ENCODE peak calls at places on chromosomes 6 and 20, in nine cellular contexts. Q is stimulated activated naive CD4-positive, alpha-beta T cell treated with Interleukin-2 at 50 U/mL for 16 hours; V is nucleus accumbens; B is stimulated activated CD4-positive, alpha-beta T cell treated with anti-CD3 and anti-CD28 coated beads, Interleukin-4, amount 100 ng/mL, for 1 hour; G is ascending aorta; A is COR-L47; U is AG09319; C is left lobe of liver; X is Kasumi-1. D is an unnamed sample.

GRCh38 chr6:17705428-17705777 is 1.3 kb downstream of the NUP153 start:
- DNase-seq in C (peak; percentile 54), G (peak; percentile 79), X (peak; percentile 39), Q (no peak), V (no peak), A (no peak), B (no peak), U (no peak), D (no peak)

GRCh38 chr20:35173576-35174192 is 1.8 kb downstream of the PROCR start:
- DNase-seq in G (no peak), B (no peak), Q (no peak), A (no peak), C (no peak), U (no peak), X (no peak), V (no peak), D (no peak)

GRCh38 chr20:37681384-37681977 is 12.3 kb upstream of the CTNNBL1 start:
- DNase-seq in Q (no peak), C (no peak), V (no peak), U (no peak), B (no peak), X (no peak), G (no peak), A (no peak), D (no peak)

GRCh38 chr6:116840091-116840490 is 11.2 kb upstream of the GPRC6A start:
- DNase-seq in X (no peak), B (no peak), Q (no peak), G (no peak), A (no peak), U (no peak), C (no peak), V (no peak), D (no peak)

GRCh38 chr20:54123587-54124180 is 50.1 kb downstream of the CYP24A1 start:
- DNase-seq in A (no peak), B (no peak), G (no peak), U (peak; percentile 63), V (no peak), X (no peak), Q (no peak), C (no peak), D (no peak)

GRCh38 chr6:40882321-40882720 is 156.7 kb downstream of the UNC5CL start:
- DNase-seq in X (no peak), C (no peak), V (no peak), A (peak; percentile 22), B (no peak), G (no peak), U (no peak), Q (no peak), D (no peak)

GRCh38 chr20:37566590-37567330 is 39.1 kb upstream of the BLCAP start:
- DNase-seq in C (peak; percentile 34), A (no peak), G (no peak), U (no peak), X (no peak), B (no peak), V (no peak), Q (no peak), D (peak; percentile 88)

GRCh38 chr6:55033021-55033546 is 141.2 kb upstream of the HCRTR2 start:
- DNase-seq in C (no peak), V (no peak), U (no peak), B (no peak), Q (no peak), G (no peak), A (no peak), X (no peak), D (no peak)

GRCh38 chr20:15163632-15164031 is 826.2 kb upstream of the FLRT3 start:
- DNase-seq in C (no peak), U (no peak), X (no peak), G (no peak), B (no peak), A (no peak), V (no peak), Q (no peak), D (no peak)

GRCh38 chr6:150799276-150799805 is 66.2 kb upstream of the MTHFD1L start:
- DNase-seq in B (no peak), X (no peak), Q (no peak), C (no peak), U (no peak), A (no peak), G (no peak), V (no peak), D (no peak)

GRCh38 chr6:37103169-37104039 is 66.5 kb upstream of the PIM1 start:
- DNase-seq in C (peak; percentile 96), Q (no peak), B (peak; percentile 4), X (no peak), U (no peak), G (peak; percentile 71), V (peak; percentile 41), A (peak; percentile 83), D (no peak)

GRCh38 chr6:47308223-47308567 is 1.5 kb downstream of the TNFRSF21 start:
- DNase-seq in A (no peak), Q (no peak), C (no peak), U (no peak), B (no peak), V (no peak), X (no peak), G (no peak), D (peak; percentile 62)

GRCh38 chr6:62523630-62524029 is 237.6 kb upstream of the KHDRBS2 start:
- DNase-seq in U (no peak), C (no peak), V (no peak), G (no peak), A (no peak), B (no peak), X (no peak), Q (no peak), D (no peak)

GRCh38 chr6:73927421-73927820 is 231.4 kb downstream of the CD109 start:
- DNase-seq in V (no peak), U (no peak), X (no peak), B (no peak), C (no peak), G (no peak), A (no peak), Q (no peak), D (no peak)

GRCh38 chr6:133951227-133951626 is 1.8 kb upstream of the TBPL1 start:
- DNase-seq in A (no peak), X (no peak), G (no peak), V (no peak), B (no peak), U (no peak), C (no peak), Q (no peak), D (no peak)

GRCh38 chr20:2804921-2805681 is 4.7 kb upstream of the CPXM1 start:
- DNase-seq in U (no peak), X (no peak), V (no peak), G (peak; percentile 47), Q (no peak), A (no peak), C (no peak), B (no peak), D (no peak)

GRCh38 chr20:53942121-53942816 is 128.1 kb downstream of the BCAS1 start:
- DNase-seq in X (no peak), A (no peak), V (no peak), G (no peak), B (no peak), U (no peak), Q (no peak), C (no peak), D (peak; percentile 64)

GRCh38 chr6:110705543-110705942 is 109.7 kb downstream of the CDK19 start:
- DNase-seq in A (no peak), G (no peak), C (no peak), Q (no peak), B (no peak), U (no peak), V (no peak), X (no peak), D (no peak)

GRCh38 chr6:138971601-138972000 is 16.5 kb downstream of the REPS1 start:
- DNase-seq in C (no peak), A (no peak), U (no peak), Q (no peak), G (no peak), B (no peak), X (no peak), V (peak; percentile 26), D (no peak)

GRCh38 chr6:167238169-167238693 is 52.9 kb upstream of the UNC93A start:
- DNase-seq in B (no peak), V (no peak), A (no peak), G (no peak), C (no peak), U (no peak), X (no peak), Q (no peak), D (no peak)

GRCh38 chr6:9044426-9044825 is 609.1 kb upstream of the SLC35B3 start:
- DNase-seq in C (no peak), U (no peak), X (no peak), A (no peak), B (no peak), Q (no peak), V (no peak), G (no peak), D (no peak)

GRCh38 chr6:150090328-150090727 is 21.4 kb upstream of the ULBP3 start:
- DNase-seq in V (no peak), A (no peak), C (no peak), G (peak; percentile 38), B (no peak), Q (no peak), U (no peak), X (no peak), D (no peak)

GRCh38 chr6:53054532-53054931 is 10.7 kb upstream of the FBXO9 start:
- DNase-seq in U (no peak), Q (no peak), G (no peak), V (no peak), C (no peak), X (no peak), A (no peak), B (no peak), D (no peak)

GRCh38 chr6:56613247-56613851 is 29.3 kb downstream of the DST start:
- DNase-seq in U (no peak), Q (no peak), G (no peak), V (no peak), B (no peak), C (no peak), A (no peak), X (no peak), D (no peak)

GRCh38 chr20:40592891-40593290 is 96.1 kb downstream of the MAFB start:
- DNase-seq in X (no peak), G (no peak), A (no peak), U (no peak), C (no peak), Q (no peak), V (no peak), B (no peak), D (peak; percentile 57)

GRCh38 chr6:36131517-36132220 is 1.4 kb downstream of the MAPK13 start:
- DNase-seq in B (peak; percentile 42), Q (peak; percentile 42), X (peak; percentile 34), U (no peak), A (peak; percentile 31), V (no peak), C (peak; percentile 66), G (peak; percentile 69), D (no peak)

GRCh38 chr6:7504041-7504440 is 37.4 kb upstream of the DSP start:
- DNase-seq in U (no peak), A (no peak), X (no peak), V (no peak), B (no peak), G (no peak), C (no peak), Q (no peak), D (no peak)

GRCh38 chr6:158027590-158028285 is 46.1 kb downstream of the SYNJ2 start:
- DNase-seq in U (no peak), C (no peak), B (no peak), Q (no peak), G (no peak), X (no peak), A (no peak), V (peak; percentile 64), D (no peak)

GRCh38 chr6:155493694-155494143 is 38.1 kb upstream of the NOX3 start:
- DNase-seq in C (no peak), B (no peak), V (no peak), X (no peak), A (no peak), Q (peak; percentile 1), G (peak; percentile 92), U (peak; percentile 98), D (no peak)

GRCh38 chr20:37209661-37210314 is 30.4 kb upstream of the MROH8 start:
- DNase-seq in C (no peak), X (no peak), B (no peak), Q (no peak), A (no peak), G (peak; percentile 13), U (no peak), V (no peak), D (no peak)

GRCh38 chr20:59836768-59837167 is 96.7 kb downstream of the SYCP2 start:
- DNase-seq in U (no peak), X (no peak), B (no peak), C (no peak), V (no peak), G (no peak), A (no peak), Q (no peak), D (peak; percentile 50)